ENCODE peak calls at places on chromosomes 16 and 17, in nine cellular contexts. One of them, this sample, is unnamed.
A peak's percentile ranks its signal among the peaks of the same experiment; 100 is the strongest.

GRCh38 chr17:72474740-72475477 is 354.1 kb downstream of the SOX9 start:
- DNase-seq in AG04450: no peak
- DNase-seq in posterior cingulate gyrus: no peak
- DNase-seq in osteocyte: no peak
- DNase-seq in activated naive CD8-positive, alpha-beta T cell treated with anti-CD3 and anti-CD28 coated beads for 36 hours: no peak
- DNase-seq in fibroblast of the conjunctiva: no peak
- DNase-seq in CD8-positive, alpha-beta T cell: no peak
- DNase-seq in gastrocnemius medialis: no peak
- DNase-seq in stimulated activated CD4-positive, alpha-beta T cell treated with anti-CD3 and anti-CD28 coated beads, Interleukin-1b, Interleukin-23, amount 100 ng/mL, for 24 hours: no peak
- DNase-seq in this sample: no peak

GRCh38 chr17:1431631-1432104 is 24.4 kb downstream of the CRK start:
- DNase-seq in CD8-positive, alpha-beta T cell: no peak
- DNase-seq in posterior cingulate gyrus: no peak
- DNase-seq in stimulated activated CD4-positive, alpha-beta T cell treated with anti-CD3 and anti-CD28 coated beads, Interleukin-1b, Interleukin-23, amount 100 ng/mL, for 24 hours: no peak
- DNase-seq in fibroblast of the conjunctiva: no peak
- DNase-seq in AG04450: no peak
- DNase-seq in activated naive CD8-positive, alpha-beta T cell treated with anti-CD3 and anti-CD28 coated beads for 36 hours: no peak
- DNase-seq in gastrocnemius medialis: no peak
- DNase-seq in osteocyte: no peak
- DNase-seq in this sample: no peak

GRCh38 chr16:4564661-4565267 is 8.6 kb downstream of the C16orf96 start:
- DNase-seq in CD8-positive, alpha-beta T cell: no peak
- DNase-seq in stimulated activated CD4-positive, alpha-beta T cell treated with anti-CD3 and anti-CD28 coated beads, Interleukin-1b, Interleukin-23, amount 100 ng/mL, for 24 hours: no peak
- DNase-seq in gastrocnemius medialis: no peak
- DNase-seq in activated naive CD8-positive, alpha-beta T cell treated with anti-CD3 and anti-CD28 coated beads for 36 hours: no peak
- DNase-seq in AG04450: no peak
- DNase-seq in osteocyte: no peak
- DNase-seq in posterior cingulate gyrus: peak; percentile 63
- DNase-seq in fibroblast of the conjunctiva: no peak
- DNase-seq in this sample: no peak

GRCh38 chr17:2724783-2725164 is 13.2 kb upstream of the CLUH start:
- DNase-seq in posterior cingulate gyrus: peak; percentile 92
- DNase-seq in osteocyte: no peak
- DNase-seq in gastrocnemius medialis: no peak
- DNase-seq in fibroblast of the conjunctiva: no peak
- DNase-seq in CD8-positive, alpha-beta T cell: peak; percentile 46
- DNase-seq in activated naive CD8-positive, alpha-beta T cell treated with anti-CD3 and anti-CD28 coated beads for 36 hours: peak; percentile 54
- DNase-seq in AG04450: no peak
- DNase-seq in stimulated activated CD4-positive, alpha-beta T cell treated with anti-CD3 and anti-CD28 coated beads, Interleukin-1b, Interleukin-23, amount 100 ng/mL, for 24 hours: peak; percentile 24
- DNase-seq in this sample: peak; percentile 68

GRCh38 chr17:70588003-70588402 is 418.7 kb downstream of the KCNJ2 start:
- DNase-seq in posterior cingulate gyrus: no peak
- DNase-seq in fibroblast of the conjunctiva: no peak
- DNase-seq in stimulated activated CD4-positive, alpha-beta T cell treated with anti-CD3 and anti-CD28 coated beads, Interleukin-1b, Interleukin-23, amount 100 ng/mL, for 24 hours: no peak
- DNase-seq in AG04450: no peak
- DNase-seq in gastrocnemius medialis: no peak
- DNase-seq in CD8-positive, alpha-beta T cell: no peak
- DNase-seq in osteocyte: no peak
- DNase-seq in activated naive CD8-positive, alpha-beta T cell treated with anti-CD3 and anti-CD28 coated beads for 36 hours: no peak
- DNase-seq in this sample: no peak

GRCh38 chr16:57736419-57737281 is 1.1 kb downstream of the KATNB1 start:
- DNase-seq in gastrocnemius medialis: no peak
- DNase-seq in CD8-positive, alpha-beta T cell: peak; percentile 44
- DNase-seq in fibroblast of the conjunctiva: peak; percentile 28
- DNase-seq in stimulated activated CD4-positive, alpha-beta T cell treated with anti-CD3 and anti-CD28 coated beads, Interleukin-1b, Interleukin-23, amount 100 ng/mL, for 24 hours: no peak
- DNase-seq in AG04450: peak; percentile 71
- DNase-seq in posterior cingulate gyrus: peak; percentile 88
- DNase-seq in osteocyte: no peak
- DNase-seq in activated naive CD8-positive, alpha-beta T cell treated with anti-CD3 and anti-CD28 coated beads for 36 hours: peak; percentile 45
- DNase-seq in this sample: no peak

GRCh38 chr16:57028086-57028485 is 38.7 kb downstream of the NLRC5 start:
- DNase-seq in osteocyte: no peak
- DNase-seq in posterior cingulate gyrus: no peak
- DNase-seq in stimulated activated CD4-positive, alpha-beta T cell treated with anti-CD3 and anti-CD28 coated beads, Interleukin-1b, Interleukin-23, amount 100 ng/mL, for 24 hours: no peak
- DNase-seq in CD8-positive, alpha-beta T cell: no peak
- DNase-seq in fibroblast of the conjunctiva: no peak
- DNase-seq in gastrocnemius medialis: no peak
- DNase-seq in activated naive CD8-positive, alpha-beta T cell treated with anti-CD3 and anti-CD28 coated beads for 36 hours: no peak
- DNase-seq in AG04450: no peak
- DNase-seq in this sample: no peak

GRCh38 chr17:32445075-32445427 is 741 bp downstream of the PSMD11 start:
- DNase-seq in AG04450: no peak
- DNase-seq in stimulated activated CD4-positive, alpha-beta T cell treated with anti-CD3 and anti-CD28 coated beads, Interleukin-1b, Interleukin-23, amount 100 ng/mL, for 24 hours: peak; percentile 7
- DNase-seq in CD8-positive, alpha-beta T cell: peak; percentile 21
- DNase-seq in gastrocnemius medialis: peak; percentile 44
- DNase-seq in posterior cingulate gyrus: no peak
- DNase-seq in activated naive CD8-positive, alpha-beta T cell treated with anti-CD3 and anti-CD28 coated beads for 36 hours: peak; percentile 46
- DNase-seq in osteocyte: no peak
- DNase-seq in fibroblast of the conjunctiva: peak; percentile 16
- DNase-seq in this sample: no peak

GRCh38 chr16:21703156-21703555 is 39.4 kb downstream of the OTOA start:
- DNase-seq in gastrocnemius medialis: no peak
- DNase-seq in stimulated activated CD4-positive, alpha-beta T cell treated with anti-CD3 and anti-CD28 coated beads, Interleukin-1b, Interleukin-23, amount 100 ng/mL, for 24 hours: no peak
- DNase-seq in AG04450: no peak
- DNase-seq in activated naive CD8-positive, alpha-beta T cell treated with anti-CD3 and anti-CD28 coated beads for 36 hours: no peak
- DNase-seq in CD8-positive, alpha-beta T cell: no peak
- DNase-seq in fibroblast of the conjunctiva: no peak
- DNase-seq in posterior cingulate gyrus: no peak
- DNase-seq in osteocyte: no peak
- DNase-seq in this sample: no peak